ENCODE peak calls at places on chromosomes 11 and 22, in five cellular contexts. One of them, this sample, is unnamed.

GRCh38 chr11:443542-444199 is 1.9 kb upstream of the ANO9 start:
- DNase-seq in left ventricle myocardium inferior: no peak
- DNase-seq in PC-3: peak
- DNase-seq in body of pancreas: no peak
- DNase-seq in GM23338: peak
- DNase-seq in this sample: no peak

GRCh38 chr11:128803440-128803839 is 63.7 kb downstream of the KCNJ1 start:
- DNase-seq in left ventricle myocardium inferior: no peak
- DNase-seq in PC-3: no peak
- DNase-seq in body of pancreas: no peak
- DNase-seq in GM23338: no peak
- DNase-seq in this sample: no peak

GRCh38 chr22:37048133-37048532 is 3.4 kb upstream of the KCTD17 start:
- DNase-seq in left ventricle myocardium inferior: no peak
- DNase-seq in PC-3: no peak
- DNase-seq in body of pancreas: no peak
- DNase-seq in GM23338: peak
- DNase-seq in this sample: no peak

GRCh38 chr22:23503142-23503541 is 76.9 kb downstream of the IGLL1 start:
- DNase-seq in left ventricle myocardium inferior: no peak
- DNase-seq in PC-3: no peak
- DNase-seq in body of pancreas: no peak
- DNase-seq in GM23338: no peak
- DNase-seq in this sample: peak

GRCh38 chr11:46918087-46918751 is at the start of gene LRP4:
- DNase-seq in left ventricle myocardium inferior: peak
- DNase-seq in PC-3: no peak
- DNase-seq in body of pancreas: peak
- DNase-seq in GM23338: peak
- DNase-seq in this sample: peak

GRCh38 chr11:18780896-18781295 is 10.7 kb downstream of the PTPN5 start:
- DNase-seq in left ventricle myocardium inferior: no peak
- DNase-seq in PC-3: no peak
- DNase-seq in body of pancreas: no peak
- DNase-seq in GM23338: no peak
- DNase-seq in this sample: no peak

GRCh38 chr11:114891911-114892310 is 213.6 kb downstream of the NXPE2 start:
- DNase-seq in left ventricle myocardium inferior: no peak
- DNase-seq in PC-3: no peak
- DNase-seq in body of pancreas: no peak
- DNase-seq in GM23338: no peak
- DNase-seq in this sample: no peak

GRCh38 chr11:11467278-11467677 is 114.2 kb upstream of the CSNK2A3 start:
- DNase-seq in left ventricle myocardium inferior: no peak
- DNase-seq in PC-3: peak
- DNase-seq in body of pancreas: no peak
- DNase-seq in GM23338: no peak
- DNase-seq in this sample: no peak

GRCh38 chr22:47901911-47902310 is 1139.5 kb downstream of the TBC1D22A start:
- DNase-seq in left ventricle myocardium inferior: no peak
- DNase-seq in PC-3: no peak
- DNase-seq in body of pancreas: no peak
- DNase-seq in GM23338: no peak
- DNase-seq in this sample: no peak

GRCh38 chr11:19088791-19089190 is 28.2 kb upstream of the ZDHHC13 start:
- DNase-seq in left ventricle myocardium inferior: no peak
- DNase-seq in PC-3: no peak
- DNase-seq in body of pancreas: no peak
- DNase-seq in GM23338: no peak
- DNase-seq in this sample: no peak

GRCh38 chr11:35151896-35152295 is 12.9 kb downstream of the CD44 start:
- DNase-seq in left ventricle myocardium inferior: no peak
- DNase-seq in PC-3: no peak
- DNase-seq in body of pancreas: no peak
- DNase-seq in GM23338: peak
- DNase-seq in this sample: no peak
- H3K27ac ChIP-seq in left ventricle myocardium inferior: no peak
- H3K27ac ChIP-seq in PC-3: no peak
- H3K27ac ChIP-seq in body of pancreas: no peak
- H3K27ac ChIP-seq in GM23338: no peak
- H3K27ac ChIP-seq in this sample: peak

GRCh38 chr22:21970800-21971617 is 11.6 kb downstream of the TOP3B start:
- DNase-seq in left ventricle myocardium inferior: no peak
- DNase-seq in PC-3: no peak
- DNase-seq in body of pancreas: no peak
- DNase-seq in GM23338: no peak
- DNase-seq in this sample: no peak
- H3K27ac ChIP-seq in left ventricle myocardium inferior: no peak
- H3K27ac ChIP-seq in PC-3: no peak
- H3K27ac ChIP-seq in body of pancreas: no peak
- H3K27ac ChIP-seq in GM23338: no peak
- H3K27ac ChIP-seq in this sample: no peak

DNA sequence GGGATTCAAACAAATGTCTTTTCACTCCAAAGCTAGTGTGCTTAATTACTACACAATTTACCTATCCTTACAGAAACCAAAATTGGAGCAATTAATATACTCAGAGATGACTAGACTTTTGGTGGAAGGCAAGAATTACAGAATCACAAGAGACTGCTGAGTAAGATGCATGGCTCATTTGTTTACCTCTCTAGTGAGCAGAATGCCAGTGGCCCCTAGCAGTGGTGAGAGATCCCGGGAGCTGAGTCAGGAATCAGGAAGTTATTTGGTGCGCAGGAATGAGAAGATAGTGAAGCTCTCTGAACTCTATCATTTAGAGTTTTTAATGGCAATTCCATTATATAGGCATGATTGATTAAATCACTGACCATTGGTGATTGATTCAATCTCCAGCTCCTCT is 188.9 kb upstream of the SESN3 start:
- DNase-seq in left ventricle myocardium inferior: no peak
- DNase-seq in PC-3: peak
- DNase-seq in body of pancreas: no peak
- DNase-seq in GM23338: no peak
- DNase-seq in this sample: no peak
- H3K27ac ChIP-seq in left ventricle myocardium inferior: no peak
- H3K27ac ChIP-seq in PC-3: no peak
- H3K27ac ChIP-seq in body of pancreas: no peak
- H3K27ac ChIP-seq in GM23338: no peak
- H3K27ac ChIP-seq in this sample: no peak

DNA sequence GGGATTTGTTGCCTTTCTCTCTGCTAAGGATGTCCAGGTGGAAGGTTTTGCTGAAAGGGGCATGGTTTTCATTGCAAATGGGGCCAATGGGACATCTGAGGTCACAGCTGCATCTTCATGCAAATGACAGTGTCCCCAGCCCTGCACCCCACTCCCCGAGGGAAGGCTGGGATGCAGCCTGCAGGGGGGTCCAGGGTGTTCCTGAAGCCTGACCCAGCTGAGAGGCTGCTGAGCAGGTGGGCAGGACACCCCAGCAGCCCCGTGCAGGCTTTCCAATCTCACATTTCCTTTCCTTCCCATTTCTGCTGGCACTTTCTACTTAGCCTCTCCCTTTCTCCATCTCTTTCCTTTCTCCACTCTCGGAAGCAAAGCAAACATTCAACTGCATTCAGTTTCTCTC is 78.3 kb downstream of the SCN3B start:
- DNase-seq in left ventricle myocardium inferior: no peak
- DNase-seq in PC-3: no peak
- DNase-seq in body of pancreas: no peak
- DNase-seq in GM23338: no peak
- DNase-seq in this sample: no peak
- H3K27ac ChIP-seq in left ventricle myocardium inferior: no peak
- H3K27ac ChIP-seq in PC-3: no peak
- H3K27ac ChIP-seq in body of pancreas: no peak
- H3K27ac ChIP-seq in GM23338: no peak
- H3K27ac ChIP-seq in this sample: no peak

GRCh38 chr22:20142711-20143621 is 7.9 kb downstream of the CCDC188 start:
- DNase-seq in left ventricle myocardium inferior: no peak
- DNase-seq in PC-3: no peak
- DNase-seq in body of pancreas: no peak
- DNase-seq in GM23338: no peak
- DNase-seq in this sample: no peak
- H3K27ac ChIP-seq in left ventricle myocardium inferior: no peak
- H3K27ac ChIP-seq in PC-3: no peak
- H3K27ac ChIP-seq in body of pancreas: no peak
- H3K27ac ChIP-seq in GM23338: no peak
- H3K27ac ChIP-seq in this sample: no peak

DNA sequence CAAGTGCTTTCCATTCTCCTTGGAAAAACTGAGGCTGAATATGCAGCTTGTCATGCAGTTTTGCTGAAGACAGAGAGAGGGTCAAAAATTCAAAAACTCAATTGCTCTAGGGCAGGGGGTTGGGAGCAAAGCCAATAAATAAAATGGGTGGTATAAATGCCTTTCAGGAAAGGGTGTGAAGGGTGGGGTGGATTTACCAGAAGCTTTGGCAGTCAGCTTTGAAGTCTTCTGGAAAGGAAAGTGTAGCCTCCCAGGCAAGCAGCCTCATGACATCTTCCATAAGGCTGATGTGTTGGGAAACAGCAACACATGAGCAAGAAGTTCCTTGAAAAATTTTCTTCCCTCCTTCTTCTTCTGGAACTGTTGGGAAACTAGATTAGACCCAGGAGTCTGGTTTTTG is 38.7 kb downstream of the SNX19 start:
- DNase-seq in left ventricle myocardium inferior: no peak
- DNase-seq in PC-3: no peak
- DNase-seq in body of pancreas: no peak
- DNase-seq in GM23338: no peak
- DNase-seq in this sample: no peak
- H3K27ac ChIP-seq in left ventricle myocardium inferior: peak
- H3K27ac ChIP-seq in PC-3: no peak
- H3K27ac ChIP-seq in body of pancreas: no peak
- H3K27ac ChIP-seq in GM23338: no peak
- H3K27ac ChIP-seq in this sample: peak

DNA sequence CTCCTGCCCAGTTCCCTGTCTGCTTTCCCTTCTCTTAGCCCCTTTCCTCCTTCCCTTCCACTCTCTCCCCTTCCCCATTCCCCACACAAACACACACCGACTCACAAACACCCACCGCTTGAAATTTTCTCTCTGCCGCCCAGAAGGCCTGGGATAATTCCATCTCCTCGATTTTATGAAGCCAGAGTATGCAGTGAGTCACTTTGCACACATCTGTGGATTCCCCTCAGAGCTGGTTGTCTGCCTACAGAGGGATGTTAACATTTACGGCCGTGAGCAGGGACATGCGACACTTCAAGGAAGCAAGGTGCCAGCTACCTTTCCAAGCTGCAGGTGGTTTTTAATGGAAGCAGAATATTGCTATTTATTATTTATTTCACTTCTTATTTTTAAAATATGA is 332.0 kb downstream of the TENM4 start:
- DNase-seq in left ventricle myocardium inferior: no peak
- DNase-seq in PC-3: peak
- DNase-seq in body of pancreas: no peak
- DNase-seq in GM23338: no peak
- DNase-seq in this sample: no peak
- H3K27ac ChIP-seq in left ventricle myocardium inferior: no peak
- H3K27ac ChIP-seq in PC-3: peak
- H3K27ac ChIP-seq in body of pancreas: no peak
- H3K27ac ChIP-seq in GM23338: no peak
- H3K27ac ChIP-seq in this sample: no peak

GRCh38 chr22:49856766-49857618 is 3.3 kb downstream of the ZBED4 start:
- DNase-seq in left ventricle myocardium inferior: no peak
- DNase-seq in PC-3: no peak
- DNase-seq in body of pancreas: no peak
- DNase-seq in GM23338: no peak
- DNase-seq in this sample: peak
- H3K27ac ChIP-seq in left ventricle myocardium inferior: no peak
- H3K27ac ChIP-seq in PC-3: no peak
- H3K27ac ChIP-seq in body of pancreas: peak
- H3K27ac ChIP-seq in GM23338: no peak
- H3K27ac ChIP-seq in this sample: peak

This sample was measured in spleen.